ENCODE peak calls at places on chromosomes 2 and 18, in five cellular contexts. H is heart right ventricle, Z is transverse colon, X is colonic mucosa, E is MM.1S. R is an unnamed sample.

GRCh38 chr2:215718890-215719289 is 283.0 kb upstream of the FN1 start:
- DNase-seq in Z (no peak), E (no peak), X (no peak), H (no peak), R (no peak)

GRCh38 chr2:180133736-180134135 is 126.6 kb upstream of the CWC22 start:
- DNase-seq in H (no peak), Z (no peak), E (no peak), X (no peak), R (no peak)

GRCh38 chr2:1925516-1925915 is 181.2 kb upstream of the PXDN start:
- DNase-seq in H (no peak), E (no peak), X (no peak), Z (no peak), R (no peak)

GRCh38 chr2:238916176-238916874 is 68.4 kb downstream of the TWIST2 start:
- DNase-seq in E (no peak), H (no peak), Z (no peak), X (no peak), R (peak)

GRCh38 chr2:219511547-219512325 is 2.5 kb upstream of the ASIC4 start:
- DNase-seq in H (no peak), X (no peak), Z (no peak), E (no peak), R (no peak)

GRCh38 chr18:36247036-36247435 is 50.5 kb upstream of the FHOD3 start:
- DNase-seq in H (no peak), X (no peak), E (no peak), Z (no peak), R (no peak)

GRCh38 chr2:234808907-234809306 is 142.9 kb upstream of the SH3BP4 start:
- DNase-seq in E (no peak), H (no peak), Z (no peak), X (no peak), R (no peak)

GRCh38 chr2:134628453-134628852 is 90.3 kb downstream of the TMEM163 start:
- DNase-seq in Z (no peak), E (no peak), X (no peak), H (no peak), R (no peak)

GRCh38 chr2:161995553-161996016 is 78.4 kb downstream of the DPP4 start:
- DNase-seq in Z (no peak), H (no peak), E (no peak), X (no peak), R (no peak)

GRCh38 chr2:61210332-61210981 is 48.5 kb downstream of the C2orf74 start:
- DNase-seq in H (no peak), X (no peak), Z (no peak), E (no peak), R (no peak)

GRCh38 chr2:53896864-53897263 is 37.1 kb upstream of the GPR75 start:
- DNase-seq in H (no peak), X (no peak), E (no peak), Z (no peak), R (no peak)

GRCh38 chr2:162234620-162235462 is 8.4 kb downstream of the FAP start:
- DNase-seq in X (no peak), E (no peak), Z (no peak), H (no peak), R (no peak)

GRCh38 chr2:20350105-20350712 is 435 bp downstream of the PUM2 start:
- DNase-seq in E (peak), Z (peak), X (peak), H (peak), R (no peak)

GRCh38 chr2:55133467-55134315 is 83.4 kb upstream of the RTN4 start:
- DNase-seq in H (no peak), Z (no peak), X (no peak), E (peak), R (peak)

GRCh38 chr2:175926272-175926671 is 75.8 kb downstream of the LNPK start:
- DNase-seq in E (no peak), Z (no peak), H (no peak), X (no peak), R (no peak)

GRCh38 chr2:65431417-65432226 is 777 bp downstream of the SPRED2 start:
- DNase-seq in X (peak), Z (peak), H (peak), E (peak), R (peak)

GRCh38 chr18:10377956-10378355 is 76.5 kb upstream of the APCDD1 start:
- DNase-seq in X (no peak), E (no peak), H (no peak), Z (no peak), R (no peak)

GRCh38 chr2:149716687-149717086 is 129.1 kb upstream of the MMADHC start:
- DNase-seq in X (no peak), E (no peak), Z (no peak), H (no peak), R (no peak)

GRCh38 chr2:91477731-91478672 is 2786.5 kb downstream of the RPIA start:
- DNase-seq in Z (no peak), X (no peak), H (peak), E (no peak), R (peak)

GRCh38 chr2:45978302-45978859 is 318.8 kb upstream of the EPAS1 start:
- DNase-seq in H (no peak), Z (no peak), E (no peak), X (no peak), R (no peak)

DNA sequence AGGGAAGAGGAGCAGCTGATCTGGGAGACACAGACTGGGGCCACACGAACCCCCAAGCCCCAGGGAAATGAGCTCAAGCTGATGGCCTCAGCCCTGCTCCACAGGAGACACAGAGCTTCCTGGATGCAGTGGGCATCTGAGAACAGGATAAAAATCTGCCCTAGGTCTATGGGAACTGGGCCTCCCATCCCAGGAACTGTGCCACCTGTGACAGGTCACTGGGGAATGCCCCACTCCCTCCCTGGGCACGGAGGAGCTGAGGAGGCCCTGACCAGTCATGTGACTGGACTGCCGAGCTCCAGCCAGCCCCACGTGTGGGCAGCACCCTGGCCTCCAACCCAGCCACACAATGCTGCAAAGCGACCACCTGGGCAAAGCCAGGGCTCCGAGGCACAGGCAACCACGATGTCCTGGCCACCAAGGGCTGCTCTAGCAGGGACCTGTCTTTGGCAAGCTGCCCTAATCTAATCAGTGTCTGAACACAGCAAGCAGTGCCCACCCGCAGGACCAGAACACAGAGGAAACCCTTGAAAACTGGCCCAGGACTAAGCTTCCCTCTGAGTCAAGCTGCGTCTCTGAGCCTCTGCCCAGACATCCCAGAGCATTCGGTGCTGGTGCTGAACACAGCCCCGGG is 57.8 kb upstream of the ID2 start:
- DNase-seq in X (no peak), E (no peak), Z (no peak), H (no peak), R (no peak)
- H3K4me3 ChIP-seq in X (no peak), E (no peak), Z (no peak), H (no peak), R (no peak)

GRCh38 chr2:120525056-120526046 is 179.4 kb downstream of the INHBB start:
- DNase-seq in E (no peak), Z (no peak), H (peak), X (no peak), R (no peak)
- H3K27ac ChIP-seq in E (no peak), Z (no peak), H (peak), X (no peak), R (no peak)

GRCh38 chr18:42051411-42051810 is 96.4 kb downstream of the PIK3C3 start:
- DNase-seq in E (no peak), X (no peak), H (no peak), Z (no peak), R (no peak)

GRCh38 chr18:42048150-42048549 is 93.1 kb downstream of the PIK3C3 start:
- DNase-seq in Z (no peak), E (no peak), X (no peak), H (no peak), R (no peak)

GRCh38 chr18:42053188-42053781 is 98.3 kb downstream of the PIK3C3 start:
- DNase-seq in H (peak), Z (peak), E (peak), X (peak), R (no peak)

GRCh38 chr18:42047721-42048120 is 92.7 kb downstream of the PIK3C3 start:
- DNase-seq in H (no peak), Z (no peak), X (no peak), E (no peak), R (no peak)

GRCh38 chr18:42052137-42052708 is 97.2 kb downstream of the PIK3C3 start:
- DNase-seq in E (peak), X (no peak), Z (no peak), H (no peak), R (no peak)
- TF ChIP-seq CTCF in E (peak), X (no peak), Z (no peak), H (no peak), R (no peak)

DNA sequence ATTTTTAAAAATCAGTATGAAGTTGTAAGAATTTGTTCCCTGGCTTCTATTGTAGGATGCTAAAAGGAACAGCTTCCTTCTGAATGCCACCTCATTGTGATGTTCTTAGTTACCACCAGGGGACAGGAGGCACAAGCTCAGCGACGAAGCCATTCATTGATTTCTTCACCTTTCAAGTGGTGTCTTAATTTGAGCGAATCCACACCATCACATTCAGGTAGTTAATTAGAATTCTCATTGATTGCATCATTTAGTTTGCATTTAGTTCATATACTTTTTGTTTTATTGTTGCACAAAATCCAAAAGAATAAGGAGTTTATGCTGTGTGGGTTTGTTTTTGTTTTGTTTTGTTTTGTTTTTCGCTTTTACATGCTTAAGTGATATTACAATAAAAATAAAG is 23.1 kb downstream of the CYP27C1 start:
- DNase-seq in X (no peak), E (peak), H (no peak), Z (no peak), R (no peak)
- H3K4me3 ChIP-seq in X (peak), E (peak), H (no peak), Z (peak), R (no peak)

DNA sequence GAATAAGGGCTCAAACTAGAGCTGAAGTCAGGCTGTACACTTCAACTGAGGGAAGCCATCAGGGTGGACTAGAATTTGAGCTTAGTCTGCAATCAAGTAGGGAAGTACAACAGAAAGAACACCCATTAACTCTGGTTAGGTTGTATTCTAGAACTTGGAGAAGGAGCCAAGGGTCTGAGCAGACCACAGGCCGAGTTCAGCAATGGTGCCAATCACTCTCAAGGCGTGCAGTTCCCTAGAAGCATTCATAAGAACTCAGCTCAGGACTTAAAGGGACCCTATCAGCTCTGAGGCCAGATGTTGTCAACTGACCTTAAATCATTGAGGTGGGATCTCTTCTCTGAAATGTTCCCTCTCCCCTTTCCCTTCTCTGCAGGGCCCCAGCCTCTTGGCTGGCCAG is 97.2 kb downstream of the ZFP36L2 start:
- DNase-seq in H (no peak), Z (no peak), E (no peak), X (no peak), R (no peak)
- H3K27ac ChIP-seq in H (peak), Z (peak), E (no peak), X (peak), R (peak)

DNA sequence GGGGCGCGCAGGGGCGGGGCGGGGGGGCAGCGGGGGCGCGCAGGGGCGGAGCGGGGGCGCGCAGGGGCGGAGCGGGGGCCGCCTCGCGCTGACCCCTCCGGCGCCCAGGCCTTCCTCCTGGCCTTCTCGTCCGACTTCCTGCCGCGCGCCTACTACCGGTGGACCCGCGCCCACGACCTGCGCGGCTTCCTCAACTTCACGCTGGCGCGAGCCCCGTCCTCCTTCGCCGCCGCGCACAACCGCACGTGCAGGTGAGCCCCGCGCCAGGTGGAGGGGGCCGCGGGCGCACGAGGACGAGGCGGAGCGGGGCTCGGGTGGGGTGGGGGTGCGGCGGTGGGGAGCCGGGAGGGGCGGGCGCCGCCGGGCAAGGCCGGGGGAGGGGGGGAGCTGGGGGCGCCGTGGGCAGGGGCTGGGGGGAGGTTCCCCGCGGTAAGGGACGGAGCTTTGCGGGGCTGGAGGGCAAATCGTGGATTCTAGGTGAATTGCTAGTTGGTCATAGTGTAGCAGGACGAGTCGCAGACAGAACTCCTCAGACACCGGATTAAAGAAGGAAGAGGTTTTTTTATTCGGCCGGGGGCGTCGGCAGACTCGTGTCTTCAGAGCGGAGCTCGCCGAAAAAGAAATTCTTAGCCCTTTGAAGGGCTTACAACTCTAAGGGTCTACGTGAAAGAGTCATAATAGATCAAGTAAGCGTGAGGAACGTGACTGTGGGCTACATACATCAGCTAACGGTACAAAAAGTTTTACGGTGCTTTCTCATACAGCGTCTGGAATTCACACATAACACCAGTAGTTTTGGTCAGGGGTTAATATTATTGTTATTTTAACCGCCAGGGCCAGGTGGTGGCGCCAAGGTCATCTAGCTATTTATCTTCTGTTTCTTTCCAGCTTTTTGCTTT is 29.9 kb downstream of the ANO7 start:
- DNase-seq in X (peak), E (peak), Z (peak), H (peak), R (no peak)
- TF ChIP-seq CTCF in X (no peak), E (peak), Z (no peak), H (no peak), R (no peak)

GRCh38 chr2:203842373-203842772 is 25.2 kb upstream of the CTLA4 start:
- DNase-seq in X (no peak), H (no peak), Z (no peak), E (no peak), R (no peak)
- H3K4me3 ChIP-seq in X (no peak), H (no peak), Z (no peak), E (no peak), R (no peak)

GRCh38 chr18:58831610-58832009 is 33.1 kb upstream of the ZNF532 start:
- DNase-seq in Z (no peak), H (no peak), X (no peak), E (no peak), R (no peak)

GRCh38 chr18:58827886-58828285 is 36.8 kb upstream of the ZNF532 start:
- DNase-seq in H (no peak), E (no peak), X (no peak), Z (no peak), R (no peak)

GRCh38 chr18:58827425-58827824 is 37.3 kb upstream of the ZNF532 start:
- DNase-seq in Z (no peak), X (no peak), H (no peak), E (no peak), R (no peak)

GRCh38 chr18:58829263-58829662 is 35.4 kb upstream of the ZNF532 start:
- DNase-seq in Z (no peak), H (no peak), X (no peak), E (no peak), R (no peak)

GRCh38 chr18:58828399-58829121 is 36.1 kb upstream of the ZNF532 start:
- DNase-seq in H (no peak), E (no peak), X (no peak), Z (no peak), R (no peak)
- H3K27ac ChIP-seq in H (no peak), E (no peak), X (no peak), Z (no peak), R (peak)

GRCh38 chr2:221100467-221101089 is 471.5 kb downstream of the EPHA4 start:
- DNase-seq in X (no peak), Z (no peak), H (no peak), E (no peak), R (no peak)
- TF ChIP-seq CTCF in X (no peak), Z (no peak), H (no peak), E (no peak), R (no peak)